ENCODE peak calls at places on chromosomes 4 and X, in eight cellular contexts. One of them, this sample, is unnamed.

GRCh38 chr4:137621056-137621455 is 88.8 kb upstream of the PCDH18 start:
- DNase-seq in GM12878: no peak
- DNase-seq in H1: no peak
- DNase-seq in suprapubic skin: no peak
- DNase-seq in transverse colon: no peak
- DNase-seq in HepG2: no peak
- DNase-seq in esophagus muscularis mucosa: no peak
- DNase-seq in sigmoid colon: no peak
- DNase-seq in this sample: no peak

GRCh38 chrX:9899640-9900075 is 67.5 kb upstream of the CLDN34 start:
- DNase-seq in suprapubic skin: no peak
- DNase-seq in H1: no peak
- DNase-seq in sigmoid colon: peak; percentile 63
- DNase-seq in HepG2: no peak
- DNase-seq in transverse colon: no peak
- DNase-seq in esophagus muscularis mucosa: no peak
- DNase-seq in GM12878: no peak
- DNase-seq in this sample: no peak

GRCh38 chr4:169254546-169254983 is 16.2 kb downstream of the SH3RF1 start:
- DNase-seq in H1: no peak
- DNase-seq in suprapubic skin: no peak
- DNase-seq in GM12878: no peak
- DNase-seq in HepG2: peak; percentile 67
- DNase-seq in transverse colon: no peak
- DNase-seq in esophagus muscularis mucosa: no peak
- DNase-seq in sigmoid colon: no peak
- DNase-seq in this sample: no peak

GRCh38 chr4:148962539-148963290 is 520.5 kb upstream of the NR3C2 start:
- DNase-seq in HepG2: no peak
- DNase-seq in transverse colon: no peak
- DNase-seq in suprapubic skin: no peak
- DNase-seq in GM12878: no peak
- DNase-seq in esophagus muscularis mucosa: no peak
- DNase-seq in sigmoid colon: no peak
- DNase-seq in H1: no peak
- DNase-seq in this sample: no peak

GRCh38 chrX:7169627-7170026 is 21.7 kb upstream of the PUDP start:
- DNase-seq in GM12878: no peak
- DNase-seq in H1: no peak
- DNase-seq in suprapubic skin: no peak
- DNase-seq in transverse colon: no peak
- DNase-seq in sigmoid colon: no peak
- DNase-seq in HepG2: no peak
- DNase-seq in esophagus muscularis mucosa: no peak
- DNase-seq in this sample: peak; percentile 70

GRCh38 chr4:101667348-101667747 is 123.2 kb upstream of the BANK1 start:
- DNase-seq in transverse colon: no peak
- DNase-seq in GM12878: no peak
- DNase-seq in sigmoid colon: no peak
- DNase-seq in esophagus muscularis mucosa: no peak
- DNase-seq in HepG2: no peak
- DNase-seq in H1: no peak
- DNase-seq in suprapubic skin: no peak
- DNase-seq in this sample: no peak

GRCh38 chr4:140811429-140811828 is 55.2 kb upstream of the TBC1D9 start:
- DNase-seq in suprapubic skin: no peak
- DNase-seq in transverse colon: no peak
- DNase-seq in H1: no peak
- DNase-seq in sigmoid colon: no peak
- DNase-seq in HepG2: no peak
- DNase-seq in GM12878: no peak
- DNase-seq in esophagus muscularis mucosa: no peak
- DNase-seq in this sample: no peak

GRCh38 chrX:69616520-69617203 is 749 bp downstream of the EDA start:
- DNase-seq in esophagus muscularis mucosa: no peak
- DNase-seq in suprapubic skin: peak; percentile 65
- DNase-seq in H1: no peak
- DNase-seq in transverse colon: peak; percentile 18
- DNase-seq in sigmoid colon: peak; percentile 66
- DNase-seq in HepG2: peak; percentile 0
- DNase-seq in GM12878: no peak
- DNase-seq in this sample: peak; percentile 25

GRCh38 chrX:130523460-130524394 is 121.9 kb downstream of the RBMX2 start:
- DNase-seq in GM12878: no peak
- DNase-seq in H1: peak; percentile 66
- DNase-seq in suprapubic skin: no peak
- DNase-seq in sigmoid colon: no peak
- DNase-seq in transverse colon: peak; percentile 25
- DNase-seq in esophagus muscularis mucosa: no peak
- DNase-seq in HepG2: no peak
- DNase-seq in this sample: peak; percentile 46

GRCh38 chrX:135424469-135424868 is 2.7 kb downstream of the SMIM10L2A start:
- DNase-seq in transverse colon: no peak
- DNase-seq in GM12878: no peak
- DNase-seq in esophagus muscularis mucosa: no peak
- DNase-seq in HepG2: no peak
- DNase-seq in H1: no peak
- DNase-seq in suprapubic skin: no peak
- DNase-seq in sigmoid colon: no peak
- DNase-seq in this sample: no peak

GRCh38 chr4:26916195-26916594 is 55.6 kb downstream of the STIM2 start:
- DNase-seq in transverse colon: no peak
- DNase-seq in H1: no peak
- DNase-seq in HepG2: no peak
- DNase-seq in GM12878: no peak
- DNase-seq in sigmoid colon: no peak
- DNase-seq in esophagus muscularis mucosa: no peak
- DNase-seq in suprapubic skin: no peak
- DNase-seq in this sample: no peak

GRCh38 chr4:186029731-186030421 is 39.1 kb upstream of the TLR3 start:
- DNase-seq in HepG2: no peak
- DNase-seq in sigmoid colon: peak; percentile 90
- DNase-seq in H1: no peak
- DNase-seq in suprapubic skin: peak; percentile 73
- DNase-seq in transverse colon: peak; percentile 38
- DNase-seq in GM12878: no peak
- DNase-seq in esophagus muscularis mucosa: no peak
- DNase-seq in this sample: peak; percentile 78

GRCh38 chr4:163988921-163989320 is 494.4 kb downstream of the TMA16 start:
- DNase-seq in transverse colon: no peak
- DNase-seq in GM12878: no peak
- DNase-seq in suprapubic skin: no peak
- DNase-seq in H1: no peak
- DNase-seq in HepG2: no peak
- DNase-seq in esophagus muscularis mucosa: no peak
- DNase-seq in sigmoid colon: no peak
- DNase-seq in this sample: no peak

GRCh38 chrX:107674480-107675364 is 46.4 kb downstream of the PRPS1 start:
- DNase-seq in sigmoid colon: peak; percentile 95
- DNase-seq in esophagus muscularis mucosa: peak; percentile 94
- DNase-seq in suprapubic skin: peak; percentile 95
- DNase-seq in HepG2: no peak
- DNase-seq in GM12878: no peak
- DNase-seq in H1: no peak
- DNase-seq in transverse colon: peak; percentile 69
- DNase-seq in this sample: peak; percentile 58

GRCh38 chr4:173501592-173502150 is 28.4 kb downstream of the HAND2 start:
- DNase-seq in sigmoid colon: no peak
- DNase-seq in GM12878: no peak
- DNase-seq in H1: no peak
- DNase-seq in esophagus muscularis mucosa: peak; percentile 47
- DNase-seq in suprapubic skin: no peak
- DNase-seq in transverse colon: no peak
- DNase-seq in HepG2: no peak
- DNase-seq in this sample: no peak

GRCh38 chr4:86594559-86595425 is 677 bp downstream of the PTPN13 start:
- DNase-seq in HepG2: no peak
- DNase-seq in GM12878: no peak
- DNase-seq in suprapubic skin: peak; percentile 77
- DNase-seq in esophagus muscularis mucosa: no peak
- DNase-seq in transverse colon: peak; percentile 23
- DNase-seq in sigmoid colon: peak; percentile 69
- DNase-seq in H1: peak; percentile 73
- DNase-seq in this sample: peak; percentile 32

GRCh38 chr4:3416821-3417221 is 24.9 kb upstream of the HGFAC start:
- DNase-seq in transverse colon: no peak
- DNase-seq in sigmoid colon: peak; percentile 48
- DNase-seq in GM12878: no peak
- DNase-seq in H1: no peak
- DNase-seq in suprapubic skin: peak; percentile 50
- DNase-seq in esophagus muscularis mucosa: no peak
- DNase-seq in HepG2: no peak
- DNase-seq in this sample: no peak

GRCh38 chrX:499870-500364 is 113.2 kb upstream of the PPP2R3B start:
- DNase-seq in esophagus muscularis mucosa: no peak
- DNase-seq in transverse colon: no peak
- DNase-seq in HepG2: no peak
- DNase-seq in GM12878: no peak
- DNase-seq in sigmoid colon: no peak
- DNase-seq in H1: peak; percentile 68
- DNase-seq in suprapubic skin: no peak
- DNase-seq in this sample: no peak
- H3K4me3 ChIP-seq in esophagus muscularis mucosa: no peak overlapping the region
- H3K4me3 ChIP-seq in transverse colon: no peak overlapping the region
- H3K4me3 ChIP-seq in HepG2: no peak overlapping the region
- H3K4me3 ChIP-seq in GM12878: no peak overlapping the region
- H3K4me3 ChIP-seq in sigmoid colon: no peak overlapping the region
- H3K4me3 ChIP-seq in H1: peak overlapping the region; percentile 32
- H3K4me3 ChIP-seq in suprapubic skin: no peak overlapping the region
- H3K4me3 ChIP-seq in this sample: no peak overlapping the region

GRCh38 chr4:152112116-152112515 is 351.3 kb upstream of the GATB start:
- DNase-seq in HepG2: no peak
- DNase-seq in GM12878: no peak
- DNase-seq in H1: no peak
- DNase-seq in transverse colon: no peak
- DNase-seq in suprapubic skin: no peak
- DNase-seq in sigmoid colon: no peak
- DNase-seq in esophagus muscularis mucosa: peak; percentile 80
- DNase-seq in this sample: no peak

GRCh38 chr4:152106781-152107321 is 346.0 kb upstream of the GATB start:
- DNase-seq in esophagus muscularis mucosa: peak; percentile 86
- DNase-seq in GM12878: no peak
- DNase-seq in transverse colon: no peak
- DNase-seq in suprapubic skin: no peak
- DNase-seq in H1: no peak
- DNase-seq in sigmoid colon: no peak
- DNase-seq in HepG2: no peak
- DNase-seq in this sample: no peak

GRCh38 chr4:152107736-152108500 is 347.1 kb upstream of the GATB start:
- DNase-seq in HepG2: no peak
- DNase-seq in sigmoid colon: no peak
- DNase-seq in suprapubic skin: no peak
- DNase-seq in esophagus muscularis mucosa: peak; percentile 91
- DNase-seq in transverse colon: no peak
- DNase-seq in H1: no peak
- DNase-seq in GM12878: no peak
- DNase-seq in this sample: no peak

GRCh38 chr4:152110780-152111179 is 350.0 kb upstream of the GATB start:
- DNase-seq in H1: no peak
- DNase-seq in transverse colon: no peak
- DNase-seq in esophagus muscularis mucosa: peak; percentile 45
- DNase-seq in GM12878: no peak
- DNase-seq in HepG2: no peak
- DNase-seq in sigmoid colon: no peak
- DNase-seq in suprapubic skin: no peak
- DNase-seq in this sample: no peak

GRCh38 chr4:152109585-152110509 is 349.0 kb upstream of the GATB start:
- DNase-seq in esophagus muscularis mucosa: peak; percentile 91
- DNase-seq in suprapubic skin: no peak
- DNase-seq in H1: no peak
- DNase-seq in GM12878: no peak
- DNase-seq in transverse colon: no peak
- DNase-seq in sigmoid colon: no peak
- DNase-seq in HepG2: no peak
- DNase-seq in this sample: no peak
- TF ChIP-seq POLR2AphosphoS5 in esophagus muscularis mucosa: no peak
- TF ChIP-seq POLR2AphosphoS5 in suprapubic skin: no peak
- TF ChIP-seq POLR2AphosphoS5 in H1: no peak
- TF ChIP-seq POLR2AphosphoS5 in GM12878: no peak
- TF ChIP-seq POLR2AphosphoS5 in transverse colon: no peak
- TF ChIP-seq POLR2AphosphoS5 in sigmoid colon: peak; percentile 66
- TF ChIP-seq POLR2AphosphoS5 in HepG2: no peak
- TF ChIP-seq POLR2AphosphoS5 in this sample: no peak

DNA sequence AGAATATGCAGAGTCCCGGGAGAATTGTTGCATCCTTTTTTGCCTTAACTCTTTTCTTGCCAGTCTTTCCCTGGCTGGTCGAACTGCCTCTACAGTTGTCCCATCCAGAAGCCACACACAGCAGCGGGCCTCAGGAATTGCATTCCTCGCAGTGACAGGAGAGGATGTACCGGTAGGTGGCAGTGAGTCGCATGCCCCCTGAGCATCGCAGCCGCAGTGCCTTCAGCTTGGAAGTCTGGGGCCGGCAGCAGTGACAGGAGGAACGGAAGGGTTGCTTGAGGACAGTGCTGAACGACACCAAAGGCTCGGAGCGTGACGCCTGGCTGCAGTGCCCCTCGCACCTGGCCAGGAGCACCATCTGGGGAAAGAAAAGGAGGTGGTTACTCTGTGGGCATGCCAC is 23.5 kb downstream of the NDP start:
- DNase-seq in H1: peak; percentile 56
- DNase-seq in suprapubic skin: no peak
- DNase-seq in esophagus muscularis mucosa: no peak
- DNase-seq in sigmoid colon: no peak
- DNase-seq in transverse colon: peak; percentile 22
- DNase-seq in HepG2: peak; percentile 10
- DNase-seq in GM12878: no peak
- DNase-seq in this sample: no peak
- TF ChIP-seq EP300 in H1: no peak
- TF ChIP-seq EP300 in suprapubic skin: no peak
- TF ChIP-seq EP300 in esophagus muscularis mucosa: no peak
- TF ChIP-seq EP300 in sigmoid colon: no peak
- TF ChIP-seq EP300 in transverse colon: no peak
- TF ChIP-seq EP300 in HepG2: no peak
- TF ChIP-seq EP300 in GM12878: no peak
- TF ChIP-seq EP300 in this sample: no peak

DNA sequence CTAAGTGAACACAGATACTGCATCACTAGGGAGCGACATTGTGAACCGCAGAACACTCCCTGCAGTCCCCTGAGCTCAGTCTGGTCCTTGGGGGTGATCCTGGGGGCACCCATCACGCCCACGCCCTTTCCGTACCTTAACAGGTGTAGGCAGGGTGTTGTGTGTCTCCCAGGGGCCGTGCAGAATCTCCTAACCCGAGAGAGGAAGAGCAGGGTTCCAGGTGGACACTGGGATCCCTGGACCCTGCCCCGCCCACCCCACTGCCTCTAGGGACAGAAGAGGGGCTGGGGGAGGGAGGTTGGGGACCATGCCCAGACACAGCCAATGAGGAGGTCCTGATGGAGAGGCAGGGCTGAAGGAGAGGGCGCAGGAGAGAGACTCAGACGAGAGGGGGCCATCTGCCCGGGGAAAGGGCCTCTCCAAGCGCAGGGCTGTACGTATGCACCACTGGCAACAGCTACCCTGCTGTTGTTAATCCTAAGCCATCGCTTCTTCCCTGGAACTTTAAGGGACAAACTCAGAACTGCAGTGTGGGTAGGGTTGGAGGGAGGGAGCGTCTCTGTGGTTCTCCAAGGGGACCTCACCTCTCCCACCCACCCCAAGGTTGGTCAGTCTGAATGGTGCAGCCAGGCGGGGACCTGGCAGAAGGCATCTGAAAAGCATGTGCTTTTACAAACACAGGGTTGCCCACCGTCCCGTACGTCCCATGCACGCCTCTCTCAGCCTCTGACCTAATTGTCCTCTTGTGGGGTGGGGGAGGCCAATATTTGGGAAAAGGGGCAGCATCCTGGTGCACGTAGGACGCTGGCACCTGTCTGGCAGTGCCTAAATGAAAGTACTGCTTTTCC is 2.4 kb downstream of the P2RY8 start:
- DNase-seq in H1: peak; percentile 60
- DNase-seq in esophagus muscularis mucosa: no peak
- DNase-seq in HepG2: no peak
- DNase-seq in transverse colon: no peak
- DNase-seq in GM12878: no peak
- DNase-seq in suprapubic skin: peak; percentile 25
- DNase-seq in sigmoid colon: no peak
- DNase-seq in this sample: no peak
- H3K4me3 ChIP-seq in H1: no peak overlapping the region
- H3K4me3 ChIP-seq in esophagus muscularis mucosa: no peak overlapping the region
- H3K4me3 ChIP-seq in HepG2: peak overlapping the region; percentile 48
- H3K4me3 ChIP-seq in transverse colon: no peak overlapping the region
- H3K4me3 ChIP-seq in GM12878: peak overlapping the region; percentile 92
- H3K4me3 ChIP-seq in suprapubic skin: peak overlapping the region; percentile 34
- H3K4me3 ChIP-seq in sigmoid colon: no peak overlapping the region
- H3K4me3 ChIP-seq in this sample: peak overlapping the region; percentile 35

This sample was measured in stomach.